ENCODE peak calls at places on chromosomes 5 and 9, in seven cellular contexts. P is IMR-90; Q is CD8-positive, alpha-beta T cell; F is kidney; J is sigmoid colon; K is HCT116; C is ovary. R is an unnamed sample.
A peak's percentile ranks its signal among the peaks of the same experiment; 100 is the strongest.

GRCh38 chr5:153974131-153974812 is 64.4 kb downstream of the FAM114A2 start:
- DNase-seq in P (peak; percentile 40), Q (no peak), F (no peak), J (no peak), K (peak; percentile 18), C (no peak), R (peak; percentile 24)

GRCh38 chr9:106885451-106885850 is 22.5 kb downstream of the ZNF462 start:
- DNase-seq in P (peak; percentile 95), Q (no peak), F (no peak), J (peak; percentile 58), K (no peak), C (no peak), R (no peak)

GRCh38 chr9:124105266-124105665 is 93.7 kb downstream of the LHX2 start:
- DNase-seq in P (no peak), Q (no peak), F (no peak), J (no peak), K (no peak), C (no peak), R (no peak)

GRCh38 chr5:166338801-166339200 is 1952.6 kb upstream of the WWC1 start:
- DNase-seq in P (no peak), Q (no peak), F (no peak), J (no peak), K (no peak), C (no peak), R (no peak)

GRCh38 chr9:98455957-98456621 is 200.6 kb upstream of the TBC1D2 start:
- DNase-seq in P (peak; percentile 74), Q (no peak), F (no peak), J (no peak), K (no peak), C (no peak), R (no peak)

GRCh38 chr5:67166460-67166871 is 30.1 kb downstream of the CD180 start:
- DNase-seq in P (no peak), Q (peak; percentile 64), F (peak; percentile 89), J (peak; percentile 70), K (peak; percentile 7), C (no peak), R (no peak)

GRCh38 chr5:123278284-123278683 is 144.9 kb downstream of the CEP120 start:
- DNase-seq in P (no peak), Q (no peak), F (no peak), J (no peak), K (no peak), C (no peak), R (no peak)

GRCh38 chr9:109319631-109320233 is 1.1 kb downstream of the EPB41L4B start:
- DNase-seq in P (no peak), Q (no peak), F (no peak), J (no peak), K (no peak), C (peak; percentile 42), R (peak; percentile 12)

GRCh38 chr5:179209359-179210150 is 135.7 kb downstream of the ADAMTS2 start:
- DNase-seq in P (peak; percentile 74), Q (no peak), F (no peak), J (no peak), K (no peak), C (no peak), R (no peak)

GRCh38 chr5:181260720-181261319 is at the start of gene TRIM52:
- DNase-seq in P (peak; percentile 87), Q (peak; percentile 87), F (peak; percentile 96), J (peak; percentile 93), K (peak; percentile 89), C (peak; percentile 87), R (peak; percentile 95)

GRCh38 chr5:38607930-38608545 is 51.6 kb upstream of the LIFR start:
- DNase-seq in P (peak; percentile 86), Q (no peak), F (no peak), J (no peak), K (no peak), C (no peak), R (no peak)

GRCh38 chr5:79562351-79563246 is 48.7 kb upstream of the HOMER1 start:
- DNase-seq in P (peak; percentile 69), Q (no peak), F (no peak), J (no peak), K (no peak), C (no peak), R (no peak)

GRCh38 chr5:79762929-79763328 is 73.3 kb downstream of the CMYA5 start:
- DNase-seq in P (no peak), Q (no peak), F (no peak), J (no peak), K (no peak), C (no peak), R (no peak)

GRCh38 chr5:79974896-79975295 is 16.2 kb downstream of the MTX3 start:
- DNase-seq in P (peak; percentile 77), Q (no peak), F (no peak), J (no peak), K (peak; percentile 40), C (no peak), R (no peak)

GRCh38 chr5:72587909-72588308 is 80.7 kb upstream of the ZNF366 start:
- DNase-seq in P (peak; percentile 21), Q (no peak), F (no peak), J (no peak), K (no peak), C (no peak), R (no peak)

GRCh38 chr9:89482950-89483349 is 15.0 kb downstream of the SEMA4D start:
- DNase-seq in P (no peak), Q (no peak), F (no peak), J (no peak), K (no peak), C (no peak), R (no peak)

GRCh38 chr5:178439411-178440162 is 150.6 kb downstream of the COL23A1 start:
- DNase-seq in P (no peak), Q (no peak), F (no peak), J (peak; percentile 43), K (no peak), C (no peak), R (no peak)

GRCh38 chr5:89729623-89730390 is 679.7 kb downstream of the CETN3 start:
- DNase-seq in P (no peak), Q (no peak), F (no peak), J (no peak), K (peak; percentile 21), C (no peak), R (no peak)
- TF ChIP-seq CTCF in P (no peak), Q (no peak), F (no peak), J (no peak), K (peak; percentile 42), C (no peak), R (peak; percentile 23)

GRCh38 chr9:134475051-134475790 is 149.0 kb downstream of the RXRA start:
- DNase-seq in P (peak; percentile 81), Q (peak; percentile 9), F (peak; percentile 91), J (peak; percentile 90), K (no peak), C (peak; percentile 76), R (peak; percentile 34)

GRCh38 chr9:134474656-134475050 is 148.4 kb downstream of the RXRA start:
- DNase-seq in P (no peak), Q (no peak), F (no peak), J (no peak), K (no peak), C (no peak), R (no peak)

GRCh38 chr9:134472256-134472655 is 146.0 kb downstream of the RXRA start:
- DNase-seq in P (no peak), Q (no peak), F (no peak), J (no peak), K (no peak), C (no peak), R (no peak)

GRCh38 chr9:134473353-134474057 is 147.2 kb downstream of the RXRA start:
- DNase-seq in P (no peak), Q (no peak), F (no peak), J (no peak), K (no peak), C (no peak), R (no peak)

GRCh38 chr9:134474058-134474370 is 147.8 kb downstream of the RXRA start:
- DNase-seq in P (peak; percentile 54), Q (no peak), F (peak; percentile 92), J (no peak), K (no peak), C (peak; percentile 46), R (no peak)
- H3K4me3 ChIP-seq in P (no peak overlapping the region), Q (no peak overlapping the region), F (no peak overlapping the region), J (no peak overlapping the region), K (no peak overlapping the region), C (no peak overlapping the region), R (no peak overlapping the region)

GRCh38 chr9:20569525-20569924 is 52.8 kb downstream of the MLLT3 start:
- DNase-seq in P (no peak), Q (no peak), F (no peak), J (no peak), K (no peak), C (no peak), R (no peak)

GRCh38 chr9:20573023-20573422 is 49.3 kb downstream of the MLLT3 start:
- DNase-seq in P (no peak), Q (no peak), F (no peak), J (no peak), K (no peak), C (no peak), R (no peak)

GRCh38 chr9:20568406-20568805 is 53.9 kb downstream of the MLLT3 start:
- DNase-seq in P (no peak), Q (no peak), F (no peak), J (no peak), K (no peak), C (no peak), R (no peak)

GRCh38 chr9:20570086-20570485 is 52.2 kb downstream of the MLLT3 start:
- DNase-seq in P (peak; percentile 51), Q (no peak), F (no peak), J (no peak), K (no peak), C (no peak), R (no peak)

GRCh38 chr9:20570756-20571155 is 51.5 kb downstream of the MLLT3 start:
- DNase-seq in P (peak; percentile 87), Q (no peak), F (no peak), J (no peak), K (no peak), C (no peak), R (no peak)
- H3K4me1 ChIP-seq in P (peaks cover 6% of the 10 kb centered on the region), Q (peaks cover 6% of the 10 kb centered on the region), F (no peaks in the 10 kb centered on the region), J (no peaks in the 10 kb centered on the region), K (no peaks in the 10 kb centered on the region), C (peaks cover 3% of the 10 kb centered on the region), R (no peaks in the 10 kb centered on the region)

GRCh38 chr9:126050605-126050990 is 276.0 kb upstream of the MVB12B start:
- DNase-seq in P (no peak), Q (no peak), F (peak; percentile 39), J (peak; percentile 34), K (no peak), C (no peak), R (no peak)

GRCh38 chr9:126053913-126054312 is 272.7 kb upstream of the MVB12B start:
- DNase-seq in P (no peak), Q (no peak), F (peak; percentile 26), J (peak; percentile 40), K (no peak), C (no peak), R (no peak)

GRCh38 chr9:126051446-126052130 is 275.0 kb upstream of the MVB12B start:
- DNase-seq in P (no peak), Q (no peak), F (peak; percentile 46), J (peak; percentile 46), K (no peak), C (no peak), R (no peak)

GRCh38 chr9:126055386-126055785 is 271.2 kb upstream of the MVB12B start:
- DNase-seq in P (peak; percentile 17), Q (no peak), F (peak; percentile 44), J (peak; percentile 50), K (no peak), C (no peak), R (no peak)

DNA sequence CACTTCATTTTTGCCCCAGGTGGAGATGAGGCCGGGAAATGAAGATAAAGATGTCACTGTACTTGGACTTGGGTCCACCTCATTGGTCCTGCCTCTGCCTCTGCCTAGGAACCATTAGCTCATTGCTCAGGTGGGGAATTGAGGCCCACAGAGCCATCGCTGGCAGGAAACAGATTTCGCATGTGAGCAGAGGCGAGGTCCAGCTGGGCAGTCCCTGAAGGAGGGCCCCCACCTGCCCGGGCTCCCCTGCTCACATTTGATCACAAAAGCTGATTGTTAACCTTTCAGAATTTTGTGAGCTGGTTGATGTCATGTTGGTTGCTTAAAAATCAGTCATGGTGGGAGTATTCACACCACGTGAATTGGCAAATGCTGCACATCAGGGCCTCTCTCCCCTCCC is 273.8 kb upstream of the MVB12B start:
- DNase-seq in P (no peak), Q (no peak), F (peak; percentile 17), J (peak; percentile 40), K (no peak), C (no peak), R (no peak)
- TF ChIP-seq CTCF in P (no peak), Q (no peak), F (no peak), J (no peak), K (no peak), C (no peak), R (no peak)